ENCODE peak calls at places on chromosomes 11 and 22, in ten cellular contexts. One of them, this sample, is unnamed.

GRCh38 chr11:123573291-123573690 is 81.1 kb downstream of the SCN3B start:
- DNase-seq in prostate gland: no peak
- DNase-seq in HFF-Myc: no peak
- DNase-seq in fibroblast of the aortic adventitia: no peak
- DNase-seq in lower lobe of right lung: no peak
- DNase-seq in lower leg skin: no peak
- DNase-seq in fibroblast of mammary gland: no peak
- DNase-seq in fibroblast of villous mesenchyme: no peak
- DNase-seq in neural progenitor cell: no peak
- DNase-seq in heart left ventricle: no peak
- DNase-seq in this sample: no peak

GRCh38 chr22:46783721-46784120 is 21.3 kb downstream of the TBC1D22A start:
- DNase-seq in neural progenitor cell: no peak
- DNase-seq in heart left ventricle: no peak
- DNase-seq in fibroblast of mammary gland: peak; percentile 64
- DNase-seq in fibroblast of the aortic adventitia: peak; percentile 26
- DNase-seq in HFF-Myc: no peak
- DNase-seq in prostate gland: no peak
- DNase-seq in fibroblast of villous mesenchyme: peak; percentile 48
- DNase-seq in lower leg skin: no peak
- DNase-seq in lower lobe of right lung: no peak
- DNase-seq in this sample: no peak

GRCh38 chr11:119671561-119672015 is 57.4 kb downstream of the NECTIN1 start:
- DNase-seq in prostate gland: no peak
- DNase-seq in lower leg skin: no peak
- DNase-seq in neural progenitor cell: peak; percentile 24
- DNase-seq in fibroblast of the aortic adventitia: peak; percentile 39
- DNase-seq in heart left ventricle: peak; percentile 56
- DNase-seq in fibroblast of mammary gland: peak; percentile 54
- DNase-seq in HFF-Myc: peak; percentile 58
- DNase-seq in lower lobe of right lung: no peak
- DNase-seq in fibroblast of villous mesenchyme: peak; percentile 65
- DNase-seq in this sample: no peak

GRCh38 chr11:65426839-65427690 is 4.5 kb downstream of the NEAT1 start:
- DNase-seq in prostate gland: peak; percentile 76
- DNase-seq in fibroblast of villous mesenchyme: peak; percentile 84
- DNase-seq in lower leg skin: no peak
- DNase-seq in fibroblast of mammary gland: peak; percentile 86
- DNase-seq in neural progenitor cell: no peak
- DNase-seq in lower lobe of right lung: peak; percentile 46
- DNase-seq in heart left ventricle: peak; percentile 39
- DNase-seq in fibroblast of the aortic adventitia: no peak
- DNase-seq in HFF-Myc: no peak
- DNase-seq in this sample: peak; percentile 78

GRCh38 chr22:37033605-37034430 is 14.3 kb downstream of the MPST start:
- DNase-seq in neural progenitor cell: no peak
- DNase-seq in fibroblast of the aortic adventitia: no peak
- DNase-seq in HFF-Myc: no peak
- DNase-seq in fibroblast of villous mesenchyme: no peak
- DNase-seq in fibroblast of mammary gland: no peak
- DNase-seq in lower leg skin: no peak
- DNase-seq in lower lobe of right lung: no peak
- DNase-seq in heart left ventricle: no peak
- DNase-seq in prostate gland: no peak
- DNase-seq in this sample: no peak

GRCh38 chr22:46445771-46446485 is 91.5 kb downstream of the CELSR1 start:
- DNase-seq in prostate gland: no peak
- DNase-seq in HFF-Myc: no peak
- DNase-seq in lower leg skin: no peak
- DNase-seq in fibroblast of the aortic adventitia: no peak
- DNase-seq in fibroblast of mammary gland: no peak
- DNase-seq in lower lobe of right lung: no peak
- DNase-seq in fibroblast of villous mesenchyme: no peak
- DNase-seq in heart left ventricle: peak; percentile 23
- DNase-seq in neural progenitor cell: no peak
- DNase-seq in this sample: no peak

GRCh38 chr11:75078233-75078632 is 18.4 kb downstream of the OR2AT4 start:
- DNase-seq in HFF-Myc: no peak
- DNase-seq in prostate gland: no peak
- DNase-seq in heart left ventricle: no peak
- DNase-seq in neural progenitor cell: no peak
- DNase-seq in fibroblast of villous mesenchyme: no peak
- DNase-seq in fibroblast of the aortic adventitia: no peak
- DNase-seq in fibroblast of mammary gland: peak; percentile 22
- DNase-seq in lower leg skin: no peak
- DNase-seq in lower lobe of right lung: no peak
- DNase-seq in this sample: no peak

GRCh38 chr22:49479566-49479965 is 348.1 kb downstream of the BRD1 start:
- DNase-seq in lower lobe of right lung: no peak
- DNase-seq in heart left ventricle: no peak
- DNase-seq in fibroblast of the aortic adventitia: no peak
- DNase-seq in neural progenitor cell: no peak
- DNase-seq in fibroblast of villous mesenchyme: no peak
- DNase-seq in HFF-Myc: no peak
- DNase-seq in lower leg skin: no peak
- DNase-seq in prostate gland: no peak
- DNase-seq in fibroblast of mammary gland: no peak
- DNase-seq in this sample: no peak

GRCh38 chr11:129423426-129423825 is 47.8 kb downstream of the BARX2 start:
- DNase-seq in fibroblast of mammary gland: no peak
- DNase-seq in lower leg skin: no peak
- DNase-seq in prostate gland: no peak
- DNase-seq in fibroblast of villous mesenchyme: no peak
- DNase-seq in neural progenitor cell: no peak
- DNase-seq in lower lobe of right lung: no peak
- DNase-seq in HFF-Myc: no peak
- DNase-seq in heart left ventricle: no peak
- DNase-seq in fibroblast of the aortic adventitia: no peak
- DNase-seq in this sample: no peak

GRCh38 chr11:133955091-133955846 is 1.5 kb downstream of the IGSF9B start:
- DNase-seq in prostate gland: no peak
- DNase-seq in fibroblast of the aortic adventitia: no peak
- DNase-seq in fibroblast of mammary gland: no peak
- DNase-seq in HFF-Myc: no peak
- DNase-seq in heart left ventricle: peak; percentile 90
- DNase-seq in lower leg skin: no peak
- DNase-seq in fibroblast of villous mesenchyme: no peak
- DNase-seq in lower lobe of right lung: no peak
- DNase-seq in neural progenitor cell: peak; percentile 47
- DNase-seq in this sample: no peak

GRCh38 chr11:69520186-69520585 is 38.7 kb downstream of the LINC01488 start:
- DNase-seq in HFF-Myc: no peak
- DNase-seq in fibroblast of the aortic adventitia: peak; percentile 5
- DNase-seq in fibroblast of mammary gland: no peak
- DNase-seq in lower leg skin: no peak
- DNase-seq in lower lobe of right lung: peak; percentile 2
- DNase-seq in prostate gland: no peak
- DNase-seq in heart left ventricle: no peak
- DNase-seq in neural progenitor cell: no peak
- DNase-seq in fibroblast of villous mesenchyme: peak; percentile 11
- DNase-seq in this sample: no peak

GRCh38 chr11:12678092-12678491 is 3.9 kb downstream of the TEAD1 start:
- DNase-seq in HFF-Myc: no peak
- DNase-seq in heart left ventricle: no peak
- DNase-seq in neural progenitor cell: no peak
- DNase-seq in fibroblast of villous mesenchyme: no peak
- DNase-seq in lower leg skin: no peak
- DNase-seq in fibroblast of the aortic adventitia: peak; percentile 22
- DNase-seq in lower lobe of right lung: no peak
- DNase-seq in fibroblast of mammary gland: no peak
- DNase-seq in prostate gland: no peak
- DNase-seq in this sample: no peak
- H3K4me3 ChIP-seq in HFF-Myc: peak overlapping the region; percentile 83
- H3K4me3 ChIP-seq in heart left ventricle: no peak overlapping the region
- H3K4me3 ChIP-seq in neural progenitor cell: peak overlapping the region; percentile 83
- H3K4me3 ChIP-seq in fibroblast of villous mesenchyme: peak overlapping the region; percentile 85
- H3K4me3 ChIP-seq in lower leg skin: no peak overlapping the region
- H3K4me3 ChIP-seq in fibroblast of the aortic adventitia: peak overlapping the region; percentile 73
- H3K4me3 ChIP-seq in lower lobe of right lung: no peak overlapping the region
- H3K4me3 ChIP-seq in fibroblast of mammary gland: peak overlapping the region; percentile 87
- H3K4me3 ChIP-seq in prostate gland: no peak overlapping the region
- H3K4me3 ChIP-seq in this sample: no peak overlapping the region

DNA sequence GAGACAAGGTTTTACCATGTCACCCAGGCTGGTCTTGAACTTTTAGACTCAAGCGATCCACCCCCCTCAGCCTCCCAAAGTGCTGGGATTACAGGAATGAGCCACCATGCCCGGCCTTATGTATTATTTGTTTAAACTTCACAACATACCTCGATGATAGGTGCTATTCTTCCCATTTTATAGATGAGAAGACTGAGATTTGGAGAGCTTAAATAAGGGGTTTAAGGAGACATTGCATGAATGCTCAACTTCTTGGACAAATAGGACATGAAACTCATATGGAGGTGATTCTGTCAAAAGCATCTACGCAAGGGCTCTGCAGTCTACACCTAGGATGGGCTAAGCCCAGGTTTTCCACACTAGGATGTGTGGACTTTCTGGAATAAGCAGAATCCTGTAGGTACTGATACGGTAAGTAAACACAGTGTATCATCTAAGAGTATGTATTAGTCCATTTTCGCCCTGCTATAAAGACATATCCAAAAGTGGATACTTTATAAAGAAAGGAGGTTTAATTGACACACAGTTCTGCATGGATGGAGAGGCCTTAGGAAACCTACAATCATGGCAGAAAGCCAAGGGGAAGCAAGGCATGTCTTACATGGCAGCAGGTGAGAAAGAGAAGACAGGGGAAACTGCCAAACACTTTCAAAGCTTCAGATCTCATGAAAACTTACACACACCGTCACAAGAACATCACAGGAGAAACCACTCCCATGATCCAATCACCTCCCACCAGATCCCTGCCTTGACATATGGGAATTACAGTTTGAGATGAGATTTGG is 62.8 kb upstream of the CAPRIN1 start:
- DNase-seq in heart left ventricle: no peak
- DNase-seq in fibroblast of villous mesenchyme: no peak
- DNase-seq in prostate gland: no peak
- DNase-seq in lower leg skin: no peak
- DNase-seq in fibroblast of mammary gland: no peak
- DNase-seq in HFF-Myc: no peak
- DNase-seq in lower lobe of right lung: no peak
- DNase-seq in fibroblast of the aortic adventitia: no peak
- DNase-seq in neural progenitor cell: no peak
- DNase-seq in this sample: no peak
- TF ChIP-seq CTCF in heart left ventricle: no peak
- TF ChIP-seq CTCF in fibroblast of villous mesenchyme: no peak
- TF ChIP-seq CTCF in prostate gland: no peak
- TF ChIP-seq CTCF in lower leg skin: no peak
- TF ChIP-seq CTCF in fibroblast of mammary gland: no peak
- TF ChIP-seq CTCF in HFF-Myc: no peak
- TF ChIP-seq CTCF in lower lobe of right lung: no peak
- TF ChIP-seq CTCF in fibroblast of the aortic adventitia: no peak
- TF ChIP-seq CTCF in neural progenitor cell: no peak
- TF ChIP-seq CTCF in this sample: no peak

DNA sequence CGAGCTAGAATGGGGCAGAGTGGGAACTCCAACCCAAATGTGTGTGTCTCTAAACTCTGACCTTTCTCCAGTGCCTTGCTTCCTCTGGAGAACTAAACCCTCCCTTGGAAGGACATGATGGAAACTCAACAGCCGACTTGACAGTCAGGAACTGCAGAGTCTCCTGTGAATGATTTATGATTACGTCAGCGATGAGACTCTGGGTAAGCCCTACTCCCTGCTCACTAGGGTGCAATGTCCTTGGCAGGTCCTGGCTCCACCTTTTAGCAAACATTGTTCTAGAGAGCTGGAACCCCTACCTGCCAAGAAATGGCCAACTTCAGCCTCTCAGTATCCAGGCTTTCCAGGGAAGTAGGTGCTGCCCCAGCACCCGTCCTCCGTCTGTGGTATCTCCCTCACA is 96.1 kb upstream of the CD82 start:
- DNase-seq in fibroblast of the aortic adventitia: no peak
- DNase-seq in HFF-Myc: no peak
- DNase-seq in prostate gland: no peak
- DNase-seq in fibroblast of villous mesenchyme: no peak
- DNase-seq in heart left ventricle: no peak
- DNase-seq in fibroblast of mammary gland: no peak
- DNase-seq in neural progenitor cell: no peak
- DNase-seq in lower lobe of right lung: no peak
- DNase-seq in lower leg skin: no peak
- DNase-seq in this sample: no peak
- H3K4me3 ChIP-seq in fibroblast of the aortic adventitia: no peak overlapping the region
- H3K4me3 ChIP-seq in HFF-Myc: no peak overlapping the region
- H3K4me3 ChIP-seq in prostate gland: no peak overlapping the region
- H3K4me3 ChIP-seq in fibroblast of villous mesenchyme: no peak overlapping the region
- H3K4me3 ChIP-seq in heart left ventricle: no peak overlapping the region
- H3K4me3 ChIP-seq in fibroblast of mammary gland: no peak overlapping the region
- H3K4me3 ChIP-seq in neural progenitor cell: no peak overlapping the region
- H3K4me3 ChIP-seq in lower lobe of right lung: no peak overlapping the region
- H3K4me3 ChIP-seq in lower leg skin: no peak overlapping the region
- H3K4me3 ChIP-seq in this sample: no peak overlapping the region

GRCh38 chr11:73528013-73528412 is 69.9 kb downstream of the FAM168A start:
- DNase-seq in lower leg skin: no peak
- DNase-seq in HFF-Myc: no peak
- DNase-seq in fibroblast of the aortic adventitia: no peak
- DNase-seq in fibroblast of mammary gland: no peak
- DNase-seq in heart left ventricle: no peak
- DNase-seq in fibroblast of villous mesenchyme: no peak
- DNase-seq in neural progenitor cell: no peak
- DNase-seq in lower lobe of right lung: no peak
- DNase-seq in prostate gland: no peak
- DNase-seq in this sample: no peak

GRCh38 chr11:73528877-73529530 is 68.9 kb downstream of the FAM168A start:
- DNase-seq in fibroblast of villous mesenchyme: no peak
- DNase-seq in heart left ventricle: no peak
- DNase-seq in lower leg skin: no peak
- DNase-seq in neural progenitor cell: no peak
- DNase-seq in lower lobe of right lung: no peak
- DNase-seq in fibroblast of the aortic adventitia: no peak
- DNase-seq in fibroblast of mammary gland: no peak
- DNase-seq in HFF-Myc: no peak
- DNase-seq in prostate gland: no peak
- DNase-seq in this sample: no peak

GRCh38 chr11:73531386-73531785 is 66.5 kb downstream of the FAM168A start:
- DNase-seq in lower leg skin: no peak
- DNase-seq in neural progenitor cell: no peak
- DNase-seq in prostate gland: no peak
- DNase-seq in lower lobe of right lung: no peak
- DNase-seq in fibroblast of mammary gland: no peak
- DNase-seq in fibroblast of villous mesenchyme: no peak
- DNase-seq in fibroblast of the aortic adventitia: no peak
- DNase-seq in heart left ventricle: no peak
- DNase-seq in HFF-Myc: no peak
- DNase-seq in this sample: no peak

GRCh38 chr11:73528420-73528819 is 69.5 kb downstream of the FAM168A start:
- DNase-seq in fibroblast of villous mesenchyme: peak; percentile 35
- DNase-seq in lower leg skin: no peak
- DNase-seq in HFF-Myc: no peak
- DNase-seq in neural progenitor cell: no peak
- DNase-seq in lower lobe of right lung: no peak
- DNase-seq in heart left ventricle: no peak
- DNase-seq in fibroblast of mammary gland: no peak
- DNase-seq in fibroblast of the aortic adventitia: peak; percentile 26
- DNase-seq in prostate gland: no peak
- DNase-seq in this sample: no peak

DNA sequence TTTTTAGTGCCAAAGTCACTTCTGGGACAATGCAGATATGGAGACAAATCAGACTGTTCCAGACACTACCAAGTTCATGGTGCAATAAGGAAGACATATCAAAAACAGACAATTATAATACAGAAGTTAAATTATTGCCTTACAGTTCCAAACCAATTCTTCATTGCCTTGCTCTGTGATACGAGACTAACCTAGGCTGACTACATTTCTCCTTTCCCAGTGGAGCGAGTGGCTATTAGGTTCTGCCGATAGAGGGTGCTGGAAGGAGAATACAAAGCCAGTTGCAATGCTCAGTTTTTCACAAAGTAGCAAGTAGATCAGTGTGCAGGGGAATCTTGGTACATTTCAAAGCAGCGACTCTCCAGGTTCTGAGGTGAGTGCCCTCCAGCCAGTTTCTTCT is 67.8 kb downstream of the FAM168A start:
- DNase-seq in prostate gland: no peak
- DNase-seq in HFF-Myc: no peak
- DNase-seq in lower leg skin: no peak
- DNase-seq in fibroblast of mammary gland: no peak
- DNase-seq in heart left ventricle: no peak
- DNase-seq in fibroblast of the aortic adventitia: no peak
- DNase-seq in fibroblast of villous mesenchyme: no peak
- DNase-seq in neural progenitor cell: peak; percentile 46
- DNase-seq in lower lobe of right lung: no peak
- DNase-seq in this sample: no peak
- TF ChIP-seq CTCF in prostate gland: no peak
- TF ChIP-seq CTCF in HFF-Myc: peak; percentile 40
- TF ChIP-seq CTCF in lower leg skin: no peak
- TF ChIP-seq CTCF in fibroblast of mammary gland: peak; percentile 31
- TF ChIP-seq CTCF in heart left ventricle: no peak
- TF ChIP-seq CTCF in fibroblast of the aortic adventitia: peak; percentile 20
- TF ChIP-seq CTCF in fibroblast of villous mesenchyme: peak; percentile 18
- TF ChIP-seq CTCF in neural progenitor cell: peak; percentile 53
- TF ChIP-seq CTCF in lower lobe of right lung: peak; percentile 13
- TF ChIP-seq CTCF in this sample: no peak